ENCODE peak calls at places on chromosomes 2 and 18, in seven cellular contexts. A is cardiac muscle cell; W is stomach; S is iPS DF 6.9; K is upper lobe of left lung; M is tibial artery; X is CD8-positive, alpha-beta T cell. F is an unnamed sample.
A peak's percentile ranks its signal among the peaks of the same experiment; 100 is the strongest.

GRCh38 chr2:66364495-66364992 is 70.4 kb upstream of the MEIS1 start:
- DNase-seq in A (peak; percentile 94), W (no peak), S (no peak), K (no peak), M (no peak), X (no peak), F (peak; percentile 31)

GRCh38 chr2:104844813-104845551 is 8.9 kb upstream of the POU3F3 start:
- DNase-seq in A (no peak), W (no peak), S (no peak), K (no peak), M (no peak), X (no peak), F (no peak)

GRCh38 chr2:44715671-44716077 is 225.8 kb upstream of the SIX3 start:
- DNase-seq in A (peak; percentile 53), W (no peak), S (peak; percentile 60), K (no peak), M (no peak), X (no peak), F (no peak)

GRCh38 chr2:12915792-12916191 is 199.1 kb downstream of the TRIB2 start:
- DNase-seq in A (no peak), W (no peak), S (no peak), K (no peak), M (no peak), X (no peak), F (no peak)

GRCh38 chr18:55136864-55137263 is 177.6 kb upstream of the CCDC68 start:
- DNase-seq in A (peak; percentile 27), W (no peak), S (no peak), K (no peak), M (no peak), X (no peak), F (no peak)

GRCh38 chr18:79579807-79580480 is 99.7 kb upstream of the CTDP1 start:
- DNase-seq in A (no peak), W (no peak), S (no peak), K (no peak), M (peak; percentile 54), X (no peak), F (no peak)

GRCh38 chr2:69017876-69018275 is 4.9 kb downstream of the ANTXR1 start:
- DNase-seq in A (no peak), W (no peak), S (no peak), K (no peak), M (no peak), X (no peak), F (no peak)

GRCh38 chr2:157486596-157487270 is 42.8 kb upstream of the CYTIP start:
- DNase-seq in A (no peak), W (no peak), S (no peak), K (no peak), M (no peak), X (no peak), F (no peak)

GRCh38 chr18:10892801-10893595 is 256.4 kb downstream of the PIEZO2 start:
- DNase-seq in A (peak; percentile 46), W (no peak), S (no peak), K (no peak), M (no peak), X (no peak), F (no peak)

GRCh38 chr2:41966431-41966893 is 81.4 kb upstream of the PKDCC start:
- DNase-seq in A (peak; percentile 97), W (peak; percentile 49), S (no peak), K (peak; percentile 30), M (peak; percentile 96), X (no peak), F (peak; percentile 70)

GRCh38 chr2:225994748-225995405 is 595.4 kb downstream of the NYAP2 start:
- DNase-seq in A (no peak), W (no peak), S (no peak), K (no peak), M (no peak), X (no peak), F (no peak)

GRCh38 chr18:519019-519879 is 18.7 kb upstream of the COLEC12 start:
- DNase-seq in A (peak; percentile 89), W (peak; percentile 71), S (no peak), K (peak; percentile 40), M (peak; percentile 79), X (no peak), F (peak; percentile 59)

GRCh38 chr2:230754200-230754599 is 41.6 kb downstream of the CAB39 start:
- DNase-seq in A (no peak), W (no peak), S (no peak), K (no peak), M (no peak), X (no peak), F (no peak)

GRCh38 chr2:64762301-64762997 is 108.7 kb upstream of the SERTAD2 start:
- DNase-seq in A (no peak), W (no peak), S (no peak), K (no peak), M (no peak), X (no peak), F (no peak)

GRCh38 chr2:170530284-170530745 is 184.8 kb upstream of the SP5 start:
- DNase-seq in A (peak; percentile 74), W (peak; percentile 93), S (no peak), K (peak; percentile 87), M (peak; percentile 91), X (no peak), F (peak; percentile 89)

GRCh38 chr18:63936156-63936931 is 12.8 kb upstream of the HMSD start:
- DNase-seq in A (peak; percentile 83), W (peak; percentile 82), S (peak; percentile 70), K (peak; percentile 95), M (peak; percentile 85), X (no peak), F (peak; percentile 87)

GRCh38 chr2:231425291-231425810 is 29.8 kb downstream of the B3GNT7 start:
- DNase-seq in A (no peak), W (no peak), S (no peak), K (no peak), M (no peak), X (no peak), F (no peak)

GRCh38 chr2:38073211-38074005 is 2.5 kb downstream of the CYP1B1 start:
- DNase-seq in A (peak; percentile 54), W (no peak), S (no peak), K (no peak), M (no peak), X (no peak), F (no peak)

GRCh38 chr2:133241231-133241575 is 327.1 kb downstream of the NCKAP5 start:
- DNase-seq in A (no peak), W (no peak), S (no peak), K (no peak), M (no peak), X (no peak), F (no peak)

GRCh38 chr2:180374502-180375281 is 367.6 kb upstream of the CWC22 start:
- DNase-seq in A (peak; percentile 60), W (no peak), S (no peak), K (no peak), M (no peak), X (no peak), F (no peak)

GRCh38 chr2:84556190-84556589 is 39.9 kb downstream of the DNAH6 start:
- DNase-seq in A (no peak), W (no peak), S (no peak), K (no peak), M (no peak), X (no peak), F (no peak)

GRCh38 chr2:50181212-50181611 is 850.7 kb downstream of the NRXN1 start:
- DNase-seq in A (no peak), W (no peak), S (no peak), K (no peak), M (no peak), X (no peak), F (no peak)

GRCh38 chr2:111135910-111136297 is 15.2 kb downstream of the BCL2L11 start:
- DNase-seq in A (peak; percentile 98), W (no peak), S (no peak), K (peak; percentile 27), M (no peak), X (no peak), F (no peak)

GRCh38 chr2:9734308-9734707 is 103.5 kb upstream of the YWHAQ start:
- DNase-seq in A (no peak), W (no peak), S (no peak), K (no peak), M (no peak), X (no peak), F (no peak)

GRCh38 chr2:18891598-18892345 is 302.4 kb upstream of the NT5C1B start:
- DNase-seq in A (no peak), W (no peak), S (no peak), K (no peak), M (no peak), X (no peak), F (no peak)

GRCh38 chr2:23595601-23596251 is 210.7 kb downstream of the KLHL29 start:
- DNase-seq in A (peak; percentile 31), W (no peak), S (no peak), K (no peak), M (peak; percentile 81), X (no peak), F (no peak)

GRCh38 chr2:23597687-23598086 is 212.7 kb downstream of the KLHL29 start:
- DNase-seq in A (no peak), W (no peak), S (no peak), K (no peak), M (no peak), X (no peak), F (no peak)

GRCh38 chr2:23595021-23595420 is 210.0 kb downstream of the KLHL29 start:
- DNase-seq in A (no peak), W (no peak), S (no peak), K (no peak), M (no peak), X (no peak), F (no peak)

GRCh38 chr2:23594079-23594494 is 209.1 kb downstream of the KLHL29 start:
- DNase-seq in A (no peak), W (no peak), S (no peak), K (no peak), M (peak; percentile 49), X (no peak), F (peak; percentile 33)

GRCh38 chr2:23596316-23596885 is 211.4 kb downstream of the KLHL29 start:
- DNase-seq in A (peak; percentile 4), W (no peak), S (no peak), K (no peak), M (peak; percentile 75), X (no peak), F (no peak)
- H3K4me3 ChIP-seq in A (no peak overlapping the region), W (no peak overlapping the region), S (no peak overlapping the region), K (no peak overlapping the region), M (peak overlapping the region; percentile 1), X (no peak overlapping the region), F (no peak overlapping the region)

DNA sequence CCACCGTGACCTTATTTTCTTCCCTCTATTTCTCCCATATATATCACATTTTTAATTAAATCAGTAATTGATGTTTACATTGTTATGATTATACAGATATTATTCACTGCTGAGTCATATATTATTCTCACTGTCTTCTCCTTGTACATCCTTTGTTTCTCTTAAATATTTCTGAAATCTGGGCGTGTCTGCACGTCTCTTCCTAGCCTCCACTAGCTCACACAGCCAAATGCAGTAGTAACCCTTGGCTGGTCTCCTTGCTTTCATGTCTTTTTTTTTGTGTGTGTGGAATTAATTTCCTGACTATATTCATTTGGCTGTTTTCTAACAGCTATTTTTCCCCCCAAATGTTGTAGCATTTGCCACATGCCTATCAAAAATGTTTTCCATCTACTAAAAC is 15.8 kb downstream of the CCNYL1 start:
- DNase-seq in A (peak; percentile 16), W (no peak), S (no peak), K (no peak), M (no peak), X (no peak), F (no peak)
- H3K27ac ChIP-seq in A (no peak overlapping the region), W (no peak overlapping the region), S (no peak overlapping the region), K (no peak overlapping the region), M (no peak overlapping the region), X (no peak overlapping the region), F (no peak overlapping the region)

GRCh38 chr2:16661936-16662335 is 3.7 kb downstream of the CYRIA start:
- DNase-seq in A (no peak), W (no peak), S (no peak), K (no peak), M (no peak), X (no peak), F (no peak)
- H3K4me1 ChIP-seq in A (peaks cover 7% of the 10 kb centered on the region), W (peaks cover 83% of the 10 kb centered on the region), S (peaks cover 2% of the 10 kb centered on the region), K (peaks cover 64% of the 10 kb centered on the region), M (peaks cover 11% of the 10 kb centered on the region), X (peaks cover 10% of the 10 kb centered on the region), F (no peaks in the 10 kb centered on the region)

GRCh38 chr18:38481576-38481975 is 916.0 kb upstream of the CELF4 start:
- DNase-seq in A (no peak), W (no peak), S (no peak), K (no peak), M (no peak), X (no peak), F (no peak)
- H3K4me3 ChIP-seq in A (no peak overlapping the region), W (no peak overlapping the region), S (no peak overlapping the region), K (no peak overlapping the region), M (no peak overlapping the region), X (no peak overlapping the region), F (no peak overlapping the region)

F was measured in testis.